ENCODE peak calls at places on chromosomes 5 and 9, in nine cellular contexts. N is memory B cell; S is RWPE1; R is progenitor cell of endocrine pancreas; B is NCI-H1105; G is activated CD8-positive, alpha-beta memory T cell treated with anti-CD3 and anti-CD28 coated beads for 24 hours; C is hepatic stellate cell; H is globus pallidus; U is body of pancreas. A is an unnamed sample.

GRCh38 chr9:105438136-105438839 is 9.5 kb upstream of the FSD1L start:
- DNase-seq in G (no peak), C (no peak), B (no peak), N (no peak), U (no peak), H (no peak), R (no peak), S (no peak), A (no peak)

GRCh38 chr5:143533978-143534763 is 130.7 kb upstream of the NR3C1 start:
- DNase-seq in C (no peak), G (no peak), N (no peak), H (no peak), S (no peak), R (no peak), U (no peak), B (no peak), A (no peak)

GRCh38 chr9:125613156-125613555 is 93.9 kb downstream of the MAPKAP1 start:
- DNase-seq in B (no peak), H (no peak), R (no peak), G (no peak), C (no peak), S (no peak), N (no peak), U (no peak), A (no peak)

GRCh38 chr9:124079176-124079925 is 67.8 kb downstream of the LHX2 start:
- DNase-seq in S (peak), N (no peak), U (no peak), B (no peak), H (peak), G (no peak), R (no peak), C (peak), A (no peak)

GRCh38 chr9:100213730-100214477 is 114.9 kb downstream of the INVS start:
- DNase-seq in U (no peak), C (peak), N (no peak), G (no peak), H (no peak), B (no peak), S (no peak), R (no peak), A (no peak)

GRCh38 chr9:127561491-127562270 is 50.4 kb upstream of the STXBP1 start:
- DNase-seq in N (no peak), B (no peak), H (no peak), G (no peak), C (peak), U (peak), S (peak), R (no peak), A (peak)

GRCh38 chr5:80164799-80165198 is 91.0 kb downstream of the SERINC5 start:
- DNase-seq in U (no peak), R (no peak), B (no peak), N (no peak), C (no peak), H (no peak), G (no peak), S (no peak), A (no peak)

GRCh38 chr5:172114875-172115422 is 73.1 kb downstream of the STK10 start:
- DNase-seq in B (no peak), G (peak), C (no peak), H (no peak), R (no peak), S (no peak), U (peak), N (peak), A (no peak)

GRCh38 chr5:133469846-133470245 is 142.5 kb downstream of the FSTL4 start:
- DNase-seq in H (no peak), C (no peak), B (no peak), N (no peak), U (no peak), S (no peak), G (no peak), R (no peak), A (no peak)

GRCh38 chr5:116305899-116306298 is 221.1 kb downstream of the COMMD10 start:
- DNase-seq in G (no peak), N (no peak), H (no peak), S (no peak), C (no peak), U (no peak), R (no peak), B (no peak), A (no peak)

GRCh38 chr9:129539446-129539845 is 81.5 kb downstream of the C9orf50 start:
- DNase-seq in U (no peak), N (no peak), R (no peak), H (no peak), G (no peak), S (no peak), B (no peak), C (no peak), A (no peak)

GRCh38 chr5:39197556-39197955 is 21.8 kb downstream of the FYB1 start:
- DNase-seq in N (no peak), G (peak), S (no peak), C (no peak), B (no peak), U (no peak), H (no peak), R (no peak), A (no peak)

A was measured in COLO829.